ENCODE peak calls at places on chromosome X, in four cellular contexts. Y is HepG2, K is A549, Q is WTC11. J is an unnamed sample.

GRCh38 chrX:10952619-10953018 is 158.5 kb upstream of the HCCS start:
- DNase-seq in Y (no peak), K (no peak), Q (no peak), J (no peak)

GRCh38 chrX:49269768-49270248 is at the start of gene PPP1R3F:
- DNase-seq in Y (no peak), K (no peak), Q (no peak), J (no peak)

GRCh38 chrX:120485562-120486520 is 16.7 kb upstream of the LAMP2 start:
- DNase-seq in Y (peak; percentile 94), K (peak; percentile 70), Q (peak; percentile 53), J (peak; percentile 63)

GRCh38 chrX:15721911-15722310 is 16.2 kb upstream of the CA5B start:
- DNase-seq in Y (no peak), K (no peak), Q (no peak), J (no peak)

GRCh38 chrX:119194631-119195030 is 41.5 kb upstream of the PGRMC1 start:
- DNase-seq in Y (no peak), K (no peak), Q (no peak), J (no peak)

GRCh38 chrX:18992829-18993228 is 8.9 kb upstream of the PHKA2 start:
- DNase-seq in Y (no peak), K (no peak), Q (no peak), J (no peak)

GRCh38 chrX:13488706-13489105 is 80.7 kb upstream of the EGFL6 start:
- DNase-seq in Y (no peak), K (no peak), Q (no peak), J (no peak)

GRCh38 chrX:73581002-73581628 is 18.1 kb downstream of the CHIC1 start:
- DNase-seq in Y (no peak), K (no peak), Q (no peak), J (no peak)

GRCh38 chrX:45758319-45758718 is 557.6 kb upstream of the DIPK2B start:
- DNase-seq in Y (no peak), K (no peak), Q (no peak), J (no peak)

GRCh38 chrX:31070057-31070468 is 1.8 kb downstream of the FTHL17 start:
- DNase-seq in Y (no peak), K (no peak), Q (no peak), J (no peak)

GRCh38 chrX:72381439-72382198 is 75.9 kb upstream of the CITED1 start:
- DNase-seq in Y (peak; percentile 70), K (no peak), Q (no peak), J (no peak)

GRCh38 chrX:139026406-139027200 is 315.1 kb upstream of the FGF13 start:
- DNase-seq in Y (no peak), K (no peak), Q (no peak), J (no peak)

GRCh38 chrX:103175944-103176753 is 38.8 kb upstream of the BEX4 start:
- DNase-seq in Y (peak; percentile 11), K (peak; percentile 37), Q (peak; percentile 60), J (peak; percentile 70)

GRCh38 chrX:2540426-2540942 is 39.7 kb upstream of the DHRSX start:
- DNase-seq in Y (no peak), K (no peak), Q (no peak), J (no peak)

GRCh38 chrX:135086197-135086854 is 34.0 kb downstream of the ETDB start:
- DNase-seq in Y (peak; percentile 39), K (peak; percentile 47), Q (no peak), J (no peak)

GRCh38 chrX:110044531-110045249 is 41.8 kb downstream of the TMEM164 start:
- DNase-seq in Y (no peak), K (no peak), Q (no peak), J (no peak)

GRCh38 chrX:150548251-150548650 is 20.2 kb upstream of the MTM1 start:
- DNase-seq in Y (no peak), K (no peak), Q (no peak), J (no peak)

GRCh38 chrX:31715675-31716074 is 643.8 kb upstream of the FTHL17 start:
- DNase-seq in Y (no peak), K (peak; percentile 0), Q (no peak), J (no peak)

GRCh38 chrX:132433551-132433950 is 55.3 kb downstream of the MBNL3 start:
- DNase-seq in Y (peak; percentile 64), K (no peak), Q (no peak), J (no peak)

GRCh38 chrX:43423876-43424275 is 232.2 kb upstream of the MAOA start:
- DNase-seq in Y (no peak), K (no peak), Q (no peak), J (no peak)

GRCh38 chrX:52346462-52347165 is 22.2 kb upstream of the XAGE2 start:
- DNase-seq in Y (no peak), K (no peak), Q (no peak), J (no peak)

GRCh38 chrX:9534686-9535085 is 69.8 kb downstream of the TBL1X start:
- DNase-seq in Y (peak; percentile 9), K (no peak), Q (no peak), J (no peak)

GRCh38 chrX:97860206-97860605 is 976.5 kb downstream of the RPA4 start:
- DNase-seq in Y (no peak), K (no peak), Q (no peak), J (no peak)

GRCh38 chrX:28127662-28128061 is 146.4 kb upstream of the DCAF8L1 start:
- DNase-seq in Y (no peak), K (no peak), Q (no peak), J (no peak)

DNA sequence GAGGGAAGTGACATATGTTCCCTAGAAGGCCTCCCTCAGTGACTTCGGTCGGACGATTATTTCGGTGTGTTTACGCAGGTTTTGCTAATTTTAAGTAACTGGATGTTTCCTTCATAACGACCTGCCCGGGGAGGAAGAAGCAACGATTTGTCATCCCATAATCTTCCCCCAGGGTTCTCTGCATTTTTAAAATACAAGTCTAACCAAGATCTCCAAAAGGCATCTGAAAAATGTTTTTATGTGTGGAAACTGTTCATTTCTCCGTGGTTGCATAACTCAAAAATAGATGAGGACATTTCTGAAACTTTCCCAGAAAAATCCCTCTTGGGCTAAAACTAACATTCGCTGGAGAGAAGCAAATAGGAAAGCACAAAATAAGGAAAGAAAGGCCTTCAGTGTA is 195.4 kb downstream of the SHOX start:
- DNase-seq in Y (no peak), K (no peak), Q (no peak), J (no peak)
- TF ChIP-seq JUN in Y (no peak), K (no peak), Q (no peak), J (no peak)

DNA sequence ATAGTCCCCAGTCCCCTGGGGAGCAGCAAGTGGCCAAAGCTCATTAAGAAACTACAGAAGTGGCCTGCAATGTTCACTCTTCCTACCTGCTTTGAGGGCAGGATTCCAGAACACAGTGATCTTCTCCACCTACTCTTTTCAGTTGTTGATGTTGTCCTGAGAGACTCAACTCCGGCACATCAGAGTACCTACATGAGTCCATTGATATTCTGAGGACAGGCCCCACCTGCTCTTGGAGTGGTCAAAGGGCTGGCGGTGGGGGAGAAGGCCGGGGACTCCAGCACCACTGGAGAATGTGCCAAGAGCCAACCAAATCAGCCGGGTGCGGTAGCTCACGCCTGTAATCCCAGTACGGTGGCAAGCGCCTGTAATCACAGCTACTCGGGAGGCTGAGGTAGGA is 29.8 kb upstream of the DDX3X start:
- DNase-seq in Y (no peak), K (no peak), Q (no peak), J (no peak)
- TF ChIP-seq JUN in Y (no peak), K (no peak), Q (no peak), J (no peak)

DNA sequence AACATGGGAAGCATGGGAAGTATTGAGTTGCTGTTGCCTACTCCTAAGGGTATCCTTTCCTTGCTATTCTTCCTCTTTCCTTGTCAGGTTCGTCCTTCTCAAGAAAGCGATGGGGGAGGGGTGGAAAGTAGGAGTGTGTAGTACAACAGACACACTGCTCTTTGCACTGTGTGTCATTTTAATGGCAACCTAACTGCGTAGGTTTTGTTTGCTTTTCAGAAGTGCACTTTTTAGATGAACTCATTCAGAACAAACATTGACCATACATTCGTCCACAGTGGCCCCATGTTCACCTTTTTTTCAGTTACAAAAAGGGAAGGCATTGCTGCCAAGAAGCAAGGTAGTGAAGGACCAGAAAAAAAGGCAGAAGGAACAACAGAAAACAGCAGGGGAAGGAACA is 10.2 kb upstream of the YIPF6 start:
- DNase-seq in Y (peak; percentile 89), K (peak; percentile 43), Q (no peak), J (no peak)
- TF ChIP-seq JUN in Y (peak; percentile 88), K (peak; percentile 58), Q (no peak), J (no peak)

DNA sequence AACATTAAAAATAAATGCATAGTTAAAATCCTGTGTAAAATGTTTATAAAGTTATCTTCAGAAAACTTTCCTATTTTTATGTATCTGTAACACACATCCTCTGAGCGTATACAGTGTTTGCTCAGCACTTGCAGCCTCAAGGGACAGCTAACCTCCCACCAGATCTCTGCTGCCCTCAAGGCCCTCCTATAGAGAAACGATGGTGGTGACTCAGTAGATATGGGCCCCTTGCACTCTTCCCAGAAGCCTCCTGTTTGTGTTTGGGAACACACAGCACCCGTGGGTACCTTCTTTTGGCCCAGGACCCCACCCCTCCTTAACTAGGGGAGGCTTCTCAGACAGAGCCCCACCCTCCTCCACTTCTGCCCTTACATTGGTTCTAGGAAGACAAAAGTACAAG is 26.7 kb downstream of the PJA1 start:
- DNase-seq in Y (no peak), K (no peak), Q (no peak), J (no peak)
- TF ChIP-seq JUN in Y (no peak), K (no peak), Q (no peak), J (no peak)

GRCh38 chrX:46788902-46789301 is 30.0 kb upstream of the SLC9A7 start:
- DNase-seq in Y (no peak), K (no peak), Q (no peak), J (no peak)

GRCh38 chrX:46793386-46794143 is 34.6 kb upstream of the SLC9A7 start:
- DNase-seq in Y (peak; percentile 20), K (no peak), Q (no peak), J (no peak)

GRCh38 chrX:46796574-46797191 is 37.8 kb upstream of the SLC9A7 start:
- DNase-seq in Y (peak; percentile 54), K (peak; percentile 49), Q (peak; percentile 77), J (peak; percentile 78)

GRCh38 chrX:46792826-46793195 is 33.9 kb upstream of the SLC9A7 start:
- DNase-seq in Y (no peak), K (no peak), Q (no peak), J (no peak)

GRCh38 chrX:46791927-46792825 is 33.3 kb upstream of the SLC9A7 start:
- DNase-seq in Y (peak; percentile 32), K (peak; percentile 65), Q (peak; percentile 16), J (no peak)
- TF ChIP-seq JUN in Y (no peak), K (peak; percentile 20), Q (no peak), J (no peak)

GRCh38 chrX:1072637-1073377 is 139.6 kb downstream of the CRLF2 start:
- DNase-seq in Y (peak; percentile 10), K (no peak), Q (peak; percentile 42), J (peak; percentile 15)
- TF ChIP-seq JUN in Y (no peak), K (no peak), Q (no peak), J (no peak)

DNA sequence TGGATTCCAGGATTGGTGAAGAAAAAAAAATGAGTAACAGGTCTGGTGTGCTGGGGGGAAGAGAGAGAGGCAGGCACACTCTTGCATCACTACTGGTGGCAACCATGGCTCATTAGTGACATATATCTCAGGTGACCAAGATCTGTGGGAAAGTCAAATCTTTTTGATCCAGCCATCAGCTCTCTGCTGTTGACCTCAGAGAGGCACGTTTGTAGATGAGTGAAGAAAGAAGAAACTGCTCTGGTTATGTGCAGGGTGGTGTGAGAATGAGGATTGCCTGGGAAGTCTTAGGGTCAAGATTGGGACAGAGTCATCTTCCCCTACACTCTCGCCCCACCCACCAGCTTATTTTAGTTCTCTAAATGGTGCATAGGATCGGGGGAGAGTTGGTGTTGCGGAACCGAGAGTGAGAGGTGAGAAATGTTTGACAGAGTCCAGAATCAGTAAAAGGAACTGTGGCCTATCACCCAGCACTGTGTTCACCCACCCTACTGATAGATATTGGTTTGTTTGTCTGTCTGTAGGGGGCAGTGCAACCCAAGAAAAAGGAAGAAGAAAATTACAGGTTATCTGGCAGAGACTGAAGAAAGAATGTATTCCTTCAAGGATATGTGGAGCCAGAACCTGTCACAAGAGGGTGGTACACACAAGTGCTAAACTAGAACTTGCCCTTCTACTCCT is 21.9 kb downstream of the ARMCX6 start:
- DNase-seq in Y (peak; percentile 17), K (peak; percentile 40), Q (peak; percentile 12), J (no peak)
- TF ChIP-seq JUN in Y (no peak), K (no peak), Q (no peak), J (no peak)